ENCODE peak calls at places on chromosomes 3 and 15, in five cellular contexts. Q is fibroblast of mammary gland, G is iPS-NIHi11, X is NB4, D is psoas muscle. S is an unnamed sample.

GRCh38 chr3:48024401-48024800 is 8.2 kb upstream of the MAP4 start:
- DNase-seq in Q (no peak), G (no peak), X (no peak), D (no peak), S (no peak)

GRCh38 chr3:45123030-45123429 is 23.1 kb downstream of the CDCP1 start:
- DNase-seq in Q (peak; percentile 99), G (no peak), X (peak; percentile 73), D (no peak), S (no peak)

GRCh38 chr15:89496155-89497098 is at the start of gene RHCG:
- DNase-seq in Q (peak; percentile 51), G (peak; percentile 78), X (peak; percentile 37), D (no peak), S (peak; percentile 29)

GRCh38 chr15:66524801-66525200 is 19.7 kb downstream of the ZWILCH start:
- DNase-seq in Q (no peak), G (no peak), X (no peak), D (no peak), S (no peak)

GRCh38 chr15:72790302-72790955 is 6.9 kb upstream of the ADPGK start:
- DNase-seq in Q (peak; percentile 59), G (no peak), X (no peak), D (no peak), S (no peak)

GRCh38 chr15:59873873-59874272 is 130.2 kb upstream of the FOXB1 start:
- DNase-seq in Q (no peak), G (no peak), X (no peak), D (no peak), S (no peak)

GRCh38 chr15:40844543-40844981 is 714 bp downstream of the SPINT1 start:
- DNase-seq in Q (no peak), G (peak; percentile 65), X (peak; percentile 77), D (peak; percentile 29), S (no peak)

GRCh38 chr3:134650431-134651346 is at the start of gene KY:
- DNase-seq in Q (peak; percentile 51), G (peak; percentile 77), X (peak; percentile 84), D (peak; percentile 54), S (peak; percentile 39)